ENCODE peak calls at places on chromosome X, in five cellular contexts. H, K, S, G and E are unnamed samples.

GRCh38 chrX:153829549-153829798 is 870 bp downstream of the PDZD4 start:
- DNase-seq in K (no peak), G (no peak), H (no peak), S (no peak), E (no peak)

GRCh38 chrX:13371191-13371590 is 51.3 kb upstream of the ATXN3L start:
- DNase-seq in K (no peak), S (no peak), G (no peak), H (no peak), E (no peak)

GRCh38 chrX:104309169-104309568 is 54.4 kb upstream of the ESX1 start:
- DNase-seq in G (no peak), S (no peak), K (no peak), H (no peak), E (no peak)

GRCh38 chrX:131979116-131979515 is 44.0 kb upstream of the STK26 start:
- DNase-seq in H (no peak), S (no peak), G (no peak), K (no peak), E (no peak)

GRCh38 chrX:1524874-1525582 is 12.0 kb downstream of the P2RY8 start:
- DNase-seq in G (no peak), K (no peak), H (no peak), S (no peak), E (no peak)

GRCh38 chrX:48025561-48025960 is 18.8 kb downstream of the SPACA5 start:
- DNase-seq in K (peak; percentile 79), S (peak; percentile 27), H (peak; percentile 42), G (peak; percentile 65), E (peak; percentile 85)

GRCh38 chrX:106780664-106781377 is 21.7 kb upstream of the TBC1D8B start:
- DNase-seq in H (no peak), S (no peak), K (no peak), G (no peak), E (no peak)

GRCh38 chrX:131828482-131828881 is 194.6 kb upstream of the STK26 start:
- DNase-seq in G (no peak), H (no peak), K (no peak), S (no peak), E (peak; percentile 39)

GRCh38 chrX:45083314-45083713 is 117.4 kb downstream of the DIPK2B start:
- DNase-seq in K (no peak), H (no peak), G (no peak), S (no peak), E (no peak)

GRCh38 chrX:28920141-28920540 is 332.9 kb downstream of the IL1RAPL1 start:
- DNase-seq in H (no peak), S (no peak), K (no peak), G (no peak), E (peak; percentile 34)

GRCh38 chrX:104335765-104336164 is 81.0 kb upstream of the ESX1 start:
- DNase-seq in G (no peak), H (no peak), S (no peak), K (no peak), E (no peak)

GRCh38 chrX:16970977-16971376 is 24.5 kb downstream of the REPS2 start:
- DNase-seq in S (no peak), H (no peak), G (no peak), K (no peak), E (no peak)

GRCh38 chrX:119687661-119688413 is 5.1 kb downstream of the SEPTIN6 start:
- DNase-seq in K (no peak), S (no peak), G (peak; percentile 36), H (no peak), E (peak; percentile 88)

GRCh38 chrX:10098235-10098819 is 58.4 kb upstream of the CLCN4 start:
- DNase-seq in S (peak; percentile 73), K (no peak), H (no peak), G (no peak), E (no peak)

GRCh38 chrX:108160309-108160708 is 68.7 kb downstream of the ATG4A start:
- DNase-seq in K (no peak), G (no peak), H (no peak), S (no peak), E (no peak)

GRCh38 chrX:115560211-115560977 is 580 bp upstream of the PLS3 start:
- DNase-seq in S (no peak), H (no peak), K (no peak), G (no peak), E (no peak)

GRCh38 chrX:155534800-155535199 is 76.4 kb upstream of the F8A3 start:
- DNase-seq in S (no peak), G (no peak), K (no peak), H (no peak), E (no peak)

GRCh38 chrX:3939967-3940610 is 226.6 kb upstream of the PRKX start:
- DNase-seq in H (peak; percentile 6), G (peak; percentile 4), S (no peak), K (no peak), E (peak; percentile 10)